ENCODE peak calls at places on chromosomes 16 and 17, in seven cellular contexts. S is activated T-cell treated with anti-CD3 and anti-CD28 coated beads for 1 hour, V is AG08395, A is adrenal gland, C is SJSA1, B is COR-L47, T is progenitor cell of endocrine pancreas. X is an unnamed sample.

GRCh38 chr16:56401482-56401881 is 23.9 kb downstream of the AMFR start:
- DNase-seq in T (no peak), B (peak; percentile 55), C (no peak), V (no peak), A (no peak), S (no peak), X (no peak)

GRCh38 chr17:43670645-43671074 is 8.9 kb upstream of the MEOX1 start:
- DNase-seq in S (no peak), B (no peak), A (no peak), V (no peak), T (no peak), C (no peak), X (no peak)

GRCh38 chr17:30905742-30906100 is 317 bp downstream of the TEFM start:
- DNase-seq in S (no peak), A (no peak), V (peak; percentile 24), B (no peak), T (no peak), C (peak; percentile 68), X (no peak)

GRCh38 chr17:35731239-35731931 is at the start of gene RASL10B:
- DNase-seq in V (peak; percentile 76), B (peak; percentile 43), C (no peak), A (peak; percentile 72), T (peak; percentile 40), S (peak; percentile 30), X (no peak)

GRCh38 chr16:11627822-11628457 is 40.3 kb upstream of the SNN start:
- DNase-seq in V (no peak), S (no peak), A (no peak), T (no peak), B (no peak), C (no peak), X (no peak)

GRCh38 chr16:66133641-66134402 is 232.7 kb upstream of the CDH5 start:
- DNase-seq in A (no peak), T (no peak), V (no peak), C (no peak), B (no peak), S (no peak), X (no peak)

GRCh38 chr17:36641331-36641876 is 40.0 kb downstream of the MRM1 start:
- DNase-seq in T (no peak), B (no peak), S (no peak), V (no peak), A (no peak), C (no peak), X (no peak)

GRCh38 chr17:68762911-68763310 is 161.7 kb upstream of the FAM20A start:
- DNase-seq in A (no peak), C (no peak), S (no peak), T (no peak), B (no peak), V (no peak), X (no peak)

GRCh38 chr17:35730400-35731005 is 936 bp upstream of the RASL10B start:
- DNase-seq in V (no peak), C (no peak), A (no peak), B (no peak), S (no peak), T (no peak), X (no peak)

GRCh38 chr16:69107311-69107962 is 2.0 kb downstream of the HAS3 start:
- DNase-seq in V (peak; percentile 44), T (no peak), B (no peak), C (no peak), A (no peak), S (no peak), X (no peak)

GRCh38 chr17:59754547-59754946 is 47.1 kb downstream of the VMP1 start:
- DNase-seq in B (no peak), A (no peak), S (no peak), V (peak; percentile 45), C (peak; percentile 97), T (no peak), X (no peak)

GRCh38 chr17:80151333-80151732 is 4.4 kb upstream of the EIF4A3 start:
- DNase-seq in C (peak; percentile 24), V (peak; percentile 59), A (no peak), T (no peak), B (no peak), S (no peak), X (no peak)

GRCh38 chr16:54568897-54569807 is 282.6 kb upstream of the IRX3 start:
- DNase-seq in C (no peak), A (no peak), S (no peak), T (no peak), B (no peak), V (no peak), X (no peak)

GRCh38 chr16:78310196-78310595 is 210.7 kb downstream of the WWOX start:
- DNase-seq in C (no peak), A (no peak), V (no peak), B (no peak), S (no peak), T (no peak), X (no peak)

GRCh38 chr17:80812362-80813088 is 179.1 kb upstream of the CHMP6 start:
- DNase-seq in B (no peak), S (no peak), C (no peak), A (peak; percentile 37), V (no peak), T (no peak), X (no peak)

GRCh38 chr17:72972263-72972951 is 120.1 kb downstream of the SLC39A11 start:
- DNase-seq in V (no peak), T (no peak), C (no peak), S (no peak), B (no peak), A (no peak), X (no peak)

GRCh38 chr16:58026139-58026704 is 668 bp downstream of the MMP15 start:
- DNase-seq in C (no peak), B (no peak), T (peak; percentile 28), S (no peak), V (peak; percentile 54), A (peak; percentile 68), X (no peak)

GRCh38 chr17:78986048-78986648 is 6.4 kb upstream of the LGALS3BP start:
- DNase-seq in A (peak; percentile 85), C (peak; percentile 57), T (no peak), B (peak; percentile 38), S (no peak), V (peak; percentile 29), X (no peak)

GRCh38 chr17:721540-721937 is 6.9 kb upstream of the VPS53 start:
- DNase-seq in A (no peak), B (no peak), C (no peak), S (no peak), T (no peak), V (no peak), X (no peak)

GRCh38 chr17:45410144-45411091 is 22.3 kb downstream of the ARHGAP27 start:
- DNase-seq in S (peak; percentile 57), T (no peak), V (no peak), A (no peak), C (no peak), B (no peak), X (no peak)

GRCh38 chr16:86664518-86665318 is 86.4 kb downstream of the FOXL1 start:
- DNase-seq in B (no peak), A (no peak), S (no peak), V (peak; percentile 83), T (no peak), C (peak; percentile 95), X (no peak)

GRCh38 chr16:50857881-50858280 is 116.0 kb downstream of the CYLD start:
- DNase-seq in T (no peak), A (no peak), S (no peak), C (no peak), B (no peak), V (no peak), X (no peak)

GRCh38 chr17:21373034-21373433 is 3.1 kb upstream of the KCNJ12 start:
- DNase-seq in A (no peak), B (no peak), V (no peak), S (no peak), C (no peak), T (no peak), X (no peak)

GRCh38 chr17:77366558-77367245 is 225.9 kb downstream of the SEC14L1 start:
- DNase-seq in S (no peak), B (no peak), T (no peak), C (peak; percentile 33), V (no peak), A (no peak), X (no peak)

GRCh38 chr16:84179612-84180320 is 7.1 kb downstream of the TAF1C start:
- DNase-seq in S (no peak), C (no peak), V (no peak), T (no peak), B (no peak), A (no peak), X (no peak)

GRCh38 chr17:81049973-81050551 is 15.1 kb downstream of the BAIAP2 start:
- DNase-seq in B (no peak), T (no peak), V (no peak), S (no peak), C (peak; percentile 91), A (peak; percentile 73), X (no peak)

GRCh38 chr16:81279375-81279774 is 35.4 kb upstream of the GAN start:
- DNase-seq in S (no peak), C (no peak), V (no peak), T (no peak), A (no peak), B (no peak), X (no peak)

GRCh38 chr17:81018044-81018802 is 16.7 kb upstream of the BAIAP2 start:
- DNase-seq in A (no peak), S (no peak), T (no peak), V (peak; percentile 54), C (peak; percentile 60), B (no peak), X (no peak)

GRCh38 chr16:54286330-54287017 is at the start of gene IRX3:
- DNase-seq in C (peak; percentile 88), T (peak; percentile 24), S (no peak), B (peak; percentile 63), A (peak; percentile 85), V (peak; percentile 96), X (peak; percentile 84)

GRCh38 chr16:27427538-27427937 is 25.6 kb downstream of the IL21R start:
- DNase-seq in T (no peak), V (no peak), B (no peak), A (peak; percentile 7), S (no peak), C (no peak), X (no peak)

GRCh38 chr17:77449908-77450741 is 309.4 kb downstream of the SEC14L1 start:
- DNase-seq in C (peak; percentile 33), T (no peak), S (no peak), B (no peak), A (peak; percentile 94), V (peak; percentile 73), X (no peak)

GRCh38 chr17:80596760-80597608 is 52.3 kb downstream of the RPTOR start:
- DNase-seq in V (no peak), B (no peak), S (no peak), C (no peak), T (no peak), A (no peak), X (no peak)

GRCh38 chr16:4918790-4919210 is 18.1 kb downstream of the PPL start:
- DNase-seq in T (no peak), C (no peak), A (no peak), V (no peak), B (no peak), S (no peak), X (no peak)

GRCh38 chr16:3214904-3215600 is 19.9 kb downstream of the ZNF200 start:
- DNase-seq in A (no peak), V (no peak), C (no peak), T (no peak), B (no peak), S (no peak), X (no peak)

GRCh38 chr16:81567987-81568748 is 123.6 kb downstream of the CMIP start:
- DNase-seq in V (peak; percentile 93), B (no peak), T (no peak), S (no peak), C (peak; percentile 65), A (peak; percentile 94), X (no peak)

GRCh38 chr16:17585449-17586080 is 114.8 kb upstream of the XYLT1 start:
- DNase-seq in B (no peak), S (no peak), A (no peak), C (no peak), T (no peak), V (no peak), X (no peak)

X was measured in NT2/D1.